ENCODE peak calls at places on chromosome 6, in six cellular contexts. K is A549, I is K562, B is HepG2, H is endothelial cell of umbilical vein, O is GM12878. C is an unnamed sample.

GRCh38 chr6:148524976-148525375 is 182.3 kb downstream of the SASH1 start:
- DNase-seq in B (no peak), I (no peak), O (no peak), H (peak; percentile 65), K (no peak), C (no peak)

GRCh38 chr6:42315991-42316378 is 98.3 kb upstream of the MRPS10 start:
- DNase-seq in B (peak; percentile 48), K (peak; percentile 60), H (peak; percentile 82), I (no peak), O (no peak), C (peak; percentile 85)

GRCh38 chr6:36930483-36930882 is 24.1 kb upstream of the PI16 start:
- DNase-seq in B (no peak), O (no peak), I (no peak), K (no peak), H (no peak), C (no peak)

GRCh38 chr6:36924131-36924530 is 30.4 kb upstream of the PI16 start:
- DNase-seq in H (no peak), O (no peak), K (no peak), B (no peak), I (no peak), C (no peak)

GRCh38 chr6:38933426-38933825 is 115.2 kb upstream of the GLP1R start:
- DNase-seq in O (no peak), K (peak; percentile 5), B (peak; percentile 24), H (peak; percentile 76), I (no peak), C (peak; percentile 39)

GRCh38 chr6:36793913-36794703 is 45.1 kb downstream of the CPNE5 start:
- DNase-seq in H (no peak), I (no peak), O (no peak), B (no peak), K (no peak), C (no peak)

GRCh38 chr6:31114540-31114876 is at the start of gene PSORS1C1:
- DNase-seq in B (peak; percentile 49), I (no peak), O (no peak), K (peak; percentile 73), H (peak; percentile 86), C (no peak)

GRCh38 chr6:139436521-139437348 is 62.3 kb upstream of the CITED2 start:
- DNase-seq in H (no peak), O (no peak), B (no peak), K (no peak), I (no peak), C (no peak)

GRCh38 chr6:69570126-69570525 is 226.7 kb downstream of the LMBRD1 start:
- DNase-seq in B (no peak), O (no peak), I (no peak), K (no peak), H (no peak), C (no peak)

GRCh38 chr6:30810813-30811329 is 66.5 kb upstream of the IER3 start:
- DNase-seq in I (no peak), B (no peak), H (no peak), K (no peak), O (peak; percentile 92), C (no peak)

GRCh38 chr6:127737768-127738167 is 160.8 kb downstream of the C6orf58 start:
- DNase-seq in H (no peak), K (no peak), O (no peak), B (no peak), I (no peak), C (no peak)

GRCh38 chr6:32432050-32432450 is 7.6 kb upstream of the HLA-DRA start:
- DNase-seq in H (peak; percentile 51), O (no peak), K (peak; percentile 7), B (peak; percentile 27), I (no peak), C (peak; percentile 40)

GRCh38 chr6:33700391-33701050 is 11.0 kb downstream of the UQCC2 start:
- DNase-seq in K (peak; percentile 57), O (no peak), I (peak; percentile 78), B (peak; percentile 58), H (peak; percentile 81), C (peak; percentile 72)

GRCh38 chr6:20839624-20840023 is 305.4 kb downstream of the CDKAL1 start:
- DNase-seq in B (no peak), O (no peak), I (no peak), K (no peak), H (no peak), C (no peak)

GRCh38 chr6:13488896-13489237 is 1.5 kb upstream of the GFOD1 start:
- DNase-seq in I (no peak), B (no peak), K (no peak), H (no peak), O (no peak), C (no peak)

GRCh38 chr6:61886608-61887259 is 399.3 kb downstream of the KHDRBS2 start:
- DNase-seq in O (no peak), K (no peak), B (peak; percentile 17), H (no peak), I (no peak), C (peak; percentile 25)

GRCh38 chr6:157462956-157463742 is 82.2 kb downstream of the ZDHHC14 start:
- DNase-seq in K (no peak), O (no peak), B (no peak), H (no peak), I (no peak), C (no peak)

GRCh38 chr6:126444874-126445273 is 105.0 kb downstream of the CENPW start:
- DNase-seq in B (no peak), H (no peak), I (no peak), K (no peak), O (no peak), C (no peak)
- TF ChIP-seq MYC in B (no peak), H (no peak), I (no peak), K (no peak), O (no peak), C (no peak)

GRCh38 chr6:106490453-106490852 is 129.9 kb downstream of the CRYBG1 start:
- DNase-seq in O (no peak), K (no peak), H (no peak), B (no peak), I (no peak), C (no peak)
- TF ChIP-seq MYC in O (no peak), K (no peak), H (no peak), B (no peak), I (no peak), C (no peak)

GRCh38 chr6:135182993-135183531 is 2.0 kb downstream of the MYB start:
- DNase-seq in I (peak; percentile 84), K (no peak), B (no peak), O (no peak), H (no peak), C (peak; percentile 88)
- TF ChIP-seq MYC in I (no peak), K (no peak), B (no peak), O (no peak), H (no peak), C (no peak)

GRCh38 chr6:129599467-129599866 is 110.5 kb downstream of the ARHGAP18 start:
- DNase-seq in O (no peak), I (no peak), B (no peak), H (no peak), K (no peak), C (no peak)
- TF ChIP-seq MYC in O (no peak), I (no peak), B (no peak), H (no peak), K (no peak), C (no peak)

GRCh38 chr6:104684911-104685415 is 174.8 kb downstream of the HACE1 start:
- DNase-seq in K (no peak), H (no peak), B (no peak), O (no peak), I (no peak), C (no peak)
- TF ChIP-seq MYC in K (no peak), H (no peak), B (no peak), O (no peak), I (no peak), C (no peak)

C was measured in NB4.